ENCODE peak calls at places on chromosomes 3 and 15, in four cellular contexts. One of them, this sample, is unnamed.

GRCh38 chr15:52008698-52009434 is 10.2 kb upstream of the MAPK6 start:
- DNase-seq in GM20000: no peak
- DNase-seq in endodermal cell: peak
- DNase-seq in mammary epithelial cell: no peak
- DNase-seq in this sample: no peak

GRCh38 chr3:49377483-49377882 is 19.3 kb upstream of the GPX1 start:
- DNase-seq in mammary epithelial cell: peak
- DNase-seq in endodermal cell: no peak
- DNase-seq in GM20000: no peak
- DNase-seq in this sample: peak

GRCh38 chr3:149371723-149372114 is 5.7 kb downstream of the TM4SF1 start:
- DNase-seq in GM20000: no peak
- DNase-seq in endodermal cell: no peak
- DNase-seq in mammary epithelial cell: no peak
- DNase-seq in this sample: no peak

GRCh38 chr3:86954751-86955150 is 36.2 kb downstream of the VGLL3 start:
- DNase-seq in endodermal cell: no peak
- DNase-seq in GM20000: no peak
- DNase-seq in mammary epithelial cell: no peak
- DNase-seq in this sample: no peak

GRCh38 chr15:85541744-85542143 is 161.3 kb downstream of the AKAP13 start:
- DNase-seq in endodermal cell: no peak
- DNase-seq in GM20000: peak
- DNase-seq in mammary epithelial cell: peak
- DNase-seq in this sample: no peak

GRCh38 chr15:34241376-34242350 is 16.8 kb downstream of the EMC4 start:
- DNase-seq in mammary epithelial cell: peak
- DNase-seq in endodermal cell: no peak
- DNase-seq in GM20000: peak
- DNase-seq in this sample: no peak

GRCh38 chr15:90126457-90127435 is 24.5 kb upstream of the IDH2 start:
- DNase-seq in endodermal cell: peak
- DNase-seq in GM20000: no peak
- DNase-seq in mammary epithelial cell: no peak
- DNase-seq in this sample: no peak

GRCh38 chr3:114451561-114452018 is 157.8 kb downstream of the TIGIT start:
- DNase-seq in GM20000: no peak
- DNase-seq in endodermal cell: no peak
- DNase-seq in mammary epithelial cell: peak
- DNase-seq in this sample: no peak

GRCh38 chr3:39318311-39318710 is 11.2 kb upstream of the CCR8 start:
- DNase-seq in endodermal cell: no peak
- DNase-seq in mammary epithelial cell: no peak
- DNase-seq in GM20000: no peak
- DNase-seq in this sample: no peak

GRCh38 chr15:89958107-89958805 is 42.9 kb upstream of the ZNF710 start:
- DNase-seq in mammary epithelial cell: peak
- DNase-seq in endodermal cell: no peak
- DNase-seq in GM20000: no peak
- DNase-seq in this sample: peak

GRCh38 chr15:38486946-38487345 is 33.0 kb downstream of the FAM98B start:
- DNase-seq in mammary epithelial cell: peak
- DNase-seq in GM20000: no peak
- DNase-seq in endodermal cell: no peak
- DNase-seq in this sample: no peak

GRCh38 chr15:58788056-58788710 is 17.1 kb downstream of the MINDY2 start:
- DNase-seq in mammary epithelial cell: no peak
- DNase-seq in GM20000: no peak
- DNase-seq in endodermal cell: no peak
- DNase-seq in this sample: no peak

GRCh38 chr3:45026957-45027356 is 854 bp downstream of the CLEC3B start:
- DNase-seq in GM20000: no peak
- DNase-seq in mammary epithelial cell: peak
- DNase-seq in endodermal cell: no peak
- DNase-seq in this sample: no peak

GRCh38 chr15:34693053-34693744 is 61.6 kb downstream of the GJD2 start:
- DNase-seq in mammary epithelial cell: peak
- DNase-seq in endodermal cell: no peak
- DNase-seq in GM20000: no peak
- DNase-seq in this sample: no peak

GRCh38 chr15:88491158-88491557 is 23.6 kb downstream of the MRPS11 start:
- DNase-seq in mammary epithelial cell: peak
- DNase-seq in endodermal cell: no peak
- DNase-seq in GM20000: no peak
- DNase-seq in this sample: no peak

GRCh38 chr3:165259518-165260193 is 63.5 kb upstream of the SLITRK3 start:
- DNase-seq in endodermal cell: no peak
- DNase-seq in GM20000: no peak
- DNase-seq in mammary epithelial cell: peak
- DNase-seq in this sample: peak

GRCh38 chr3:198079771-198080520 is 119.9 kb downstream of the LMLN start:
- DNase-seq in GM20000: peak
- DNase-seq in endodermal cell: no peak
- DNase-seq in mammary epithelial cell: peak
- DNase-seq in this sample: peak

GRCh38 chr3:65633018-65633417 is 405.7 kb downstream of the MAGI1 start:
- DNase-seq in mammary epithelial cell: no peak
- DNase-seq in GM20000: no peak
- DNase-seq in endodermal cell: peak
- DNase-seq in this sample: no peak

GRCh38 chr3:172317984-172318383 is 130.3 kb downstream of the GHSR start:
- DNase-seq in endodermal cell: no peak
- DNase-seq in GM20000: peak
- DNase-seq in mammary epithelial cell: peak
- DNase-seq in this sample: peak

GRCh38 chr3:194333212-194333980 is 17.7 kb downstream of the CPN2 start:
- DNase-seq in endodermal cell: peak
- DNase-seq in GM20000: peak
- DNase-seq in mammary epithelial cell: peak
- DNase-seq in this sample: peak

GRCh38 chr3:24145981-24146822 is 201.1 kb downstream of the NR1D2 start:
- DNase-seq in GM20000: no peak
- DNase-seq in endodermal cell: no peak
- DNase-seq in mammary epithelial cell: peak
- DNase-seq in this sample: peak

GRCh38 chr3:65177879-65178484 is 490.2 kb upstream of the ADAMTS9 start:
- DNase-seq in endodermal cell: no peak
- DNase-seq in GM20000: no peak
- DNase-seq in mammary epithelial cell: peak
- DNase-seq in this sample: no peak

GRCh38 chr3:25442486-25442885 is 14.4 kb downstream of the RARB start:
- DNase-seq in endodermal cell: no peak
- DNase-seq in GM20000: no peak
- DNase-seq in mammary epithelial cell: no peak
- DNase-seq in this sample: no peak

GRCh38 chr3:10753964-10754363 is 62.1 kb upstream of the SLC6A11 start:
- DNase-seq in endodermal cell: peak
- DNase-seq in mammary epithelial cell: peak
- DNase-seq in GM20000: peak
- DNase-seq in this sample: peak

GRCh38 chr3:38327335-38328009 is 19.1 kb upstream of the XYLB start:
- DNase-seq in mammary epithelial cell: peak
- DNase-seq in GM20000: no peak
- DNase-seq in endodermal cell: no peak
- DNase-seq in this sample: peak

GRCh38 chr3:155676252-155676981 is 68.5 kb downstream of the PLCH1 start:
- DNase-seq in endodermal cell: no peak
- DNase-seq in mammary epithelial cell: peak
- DNase-seq in GM20000: no peak
- DNase-seq in this sample: peak

GRCh38 chr3:110101361-110101760 is 764.0 kb upstream of the DPPA4 start:
- DNase-seq in GM20000: no peak
- DNase-seq in mammary epithelial cell: no peak
- DNase-seq in endodermal cell: no peak
- DNase-seq in this sample: no peak

GRCh38 chr3:42216820-42217416 is 49.1 kb downstream of the CCK start:
- DNase-seq in endodermal cell: no peak
- DNase-seq in GM20000: no peak
- DNase-seq in mammary epithelial cell: no peak
- DNase-seq in this sample: no peak

GRCh38 chr3:111593666-111594065 is 1.5 kb downstream of the ZBED2 start:
- DNase-seq in endodermal cell: no peak
- DNase-seq in mammary epithelial cell: no peak
- DNase-seq in GM20000: no peak
- DNase-seq in this sample: no peak

GRCh38 chr3:126852536-126852935 is 130.4 kb upstream of the PLXNA1 start:
- DNase-seq in mammary epithelial cell: no peak
- DNase-seq in endodermal cell: peak
- DNase-seq in GM20000: no peak
- DNase-seq in this sample: no peak

GRCh38 chr15:85333132-85333831 is 47.1 kb upstream of the AKAP13 start:
- DNase-seq in mammary epithelial cell: no peak
- DNase-seq in GM20000: no peak
- DNase-seq in endodermal cell: no peak
- DNase-seq in this sample: no peak

GRCh38 chr15:60551781-60552161 is 72.8 kb upstream of the ICE2 start:
- DNase-seq in mammary epithelial cell: peak
- DNase-seq in endodermal cell: no peak
- DNase-seq in GM20000: no peak
- DNase-seq in this sample: no peak
- TF ChIP-seq CTCF in mammary epithelial cell: peak
- TF ChIP-seq CTCF in endodermal cell: peak
- TF ChIP-seq CTCF in GM20000: no peak
- TF ChIP-seq CTCF in this sample: peak

GRCh38 chr3:64166584-64167155 is 58.6 kb downstream of the PRICKLE2 start:
- DNase-seq in endodermal cell: peak
- DNase-seq in GM20000: no peak
- DNase-seq in mammary epithelial cell: no peak
- DNase-seq in this sample: no peak
- TF ChIP-seq CTCF in endodermal cell: peak
- TF ChIP-seq CTCF in GM20000: no peak
- TF ChIP-seq CTCF in mammary epithelial cell: peak
- TF ChIP-seq CTCF in this sample: peak

GRCh38 chr3:33439421-33440327 is 531 bp downstream of the UBP1 start:
- DNase-seq in GM20000: peak
- DNase-seq in endodermal cell: peak
- DNase-seq in mammary epithelial cell: peak
- DNase-seq in this sample: no peak
- TF ChIP-seq CTCF in GM20000: peak
- TF ChIP-seq CTCF in endodermal cell: peak
- TF ChIP-seq CTCF in mammary epithelial cell: no peak
- TF ChIP-seq CTCF in this sample: peak

GRCh38 chr15:40290540-40291087 is 7.8 kb upstream of the ANKRD63 start:
- DNase-seq in endodermal cell: no peak
- DNase-seq in GM20000: no peak
- DNase-seq in mammary epithelial cell: no peak
- DNase-seq in this sample: no peak

GRCh38 chr15:40286794-40287193 is 3.9 kb upstream of the ANKRD63 start:
- DNase-seq in GM20000: no peak
- DNase-seq in endodermal cell: no peak
- DNase-seq in mammary epithelial cell: no peak
- DNase-seq in this sample: no peak

GRCh38 chr15:40287968-40288367 is 5.1 kb upstream of the ANKRD63 start:
- DNase-seq in endodermal cell: no peak
- DNase-seq in mammary epithelial cell: no peak
- DNase-seq in GM20000: no peak
- DNase-seq in this sample: no peak

GRCh38 chr15:40291088-40291574 is 8.3 kb upstream of the ANKRD63 start:
- DNase-seq in endodermal cell: peak
- DNase-seq in mammary epithelial cell: peak
- DNase-seq in GM20000: no peak
- DNase-seq in this sample: peak

DNA sequence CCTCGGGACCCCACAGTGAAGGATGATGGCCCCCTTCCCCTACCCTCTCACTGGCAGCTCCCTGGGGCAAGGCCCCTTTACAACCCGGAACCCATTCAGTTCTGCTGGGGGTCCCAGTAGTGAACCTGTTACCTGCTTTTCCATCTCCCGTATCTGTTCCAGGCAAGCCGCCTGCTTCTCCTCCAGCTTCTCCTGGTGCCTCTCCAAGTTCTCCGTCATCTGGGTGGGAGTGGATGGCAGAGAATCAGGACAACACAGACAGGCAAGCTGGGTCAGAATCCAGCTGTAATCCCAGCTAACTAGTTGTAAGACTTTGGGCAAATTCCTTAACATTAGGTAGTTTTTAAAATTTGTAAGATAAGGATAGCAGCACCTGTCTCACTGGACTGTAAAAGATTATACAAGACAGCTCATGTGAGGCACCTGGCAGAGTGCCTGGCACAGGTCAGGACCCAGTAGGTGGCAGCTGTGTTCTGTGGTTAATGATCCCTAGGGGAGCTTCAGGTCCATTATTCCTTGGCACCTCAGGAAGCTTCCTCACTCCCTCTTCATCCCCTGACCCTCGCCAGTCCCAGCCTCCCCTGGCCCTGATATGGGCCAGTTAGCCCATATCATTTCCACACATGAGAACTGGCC is 6.4 kb upstream of the ANKRD63 start:
- DNase-seq in mammary epithelial cell: peak
- DNase-seq in endodermal cell: no peak
- DNase-seq in GM20000: no peak
- DNase-seq in this sample: no peak
- TF ChIP-seq CTCF in mammary epithelial cell: no peak
- TF ChIP-seq CTCF in endodermal cell: no peak
- TF ChIP-seq CTCF in GM20000: no peak
- TF ChIP-seq CTCF in this sample: peak

This sample was measured in foreskin keratinocyte.